ENCODE peak calls at places on chromosomes 13 and 19, in nine cellular contexts. One of them, this sample, is unnamed.

GRCh38 chr13:48487968-48488367 is 44.9 kb downstream of the RCBTB2 start:
- DNase-seq in HT1080: no peak
- DNase-seq in HAP-1: no peak
- DNase-seq in activated T-helper 1 cell treated with anti-CD3 and anti-CD28 coated beads, Interleukin-12 subunit alpha, Interleukin-12 subunit beta, Interleukin-2, Interleukin-4 antibody, amounts not matched to agents 30 ng/mL and 10 ng/mL and 1 ng/mL, durations not matched to agents 14 hours and 24 hours and 36 hours: no peak
- DNase-seq in tibial nerve: no peak
- DNase-seq in T-helper 9 cell: no peak
- DNase-seq in activated CD4-positive, CD25-positive, alpha-beta regulatory T cell: no peak
- DNase-seq in stimulated activated CD8-positive, alpha-beta memory T cell treated with anti-CD3 and anti-CD28 coated beads, Interleukin-2, amount 100 ng/mL, for 48 hours: no peak
- DNase-seq in posterior cingulate gyrus: no peak
- DNase-seq in this sample: no peak

GRCh38 chr19:49129238-49129583 is 9.9 kb downstream of the PPFIA3 start:
- DNase-seq in HT1080: no peak
- DNase-seq in HAP-1: no peak
- DNase-seq in activated T-helper 1 cell treated with anti-CD3 and anti-CD28 coated beads, Interleukin-12 subunit alpha, Interleukin-12 subunit beta, Interleukin-2, Interleukin-4 antibody, amounts not matched to agents 30 ng/mL and 10 ng/mL and 1 ng/mL, durations not matched to agents 14 hours and 24 hours and 36 hours: no peak
- DNase-seq in tibial nerve: no peak
- DNase-seq in T-helper 9 cell: no peak
- DNase-seq in activated CD4-positive, CD25-positive, alpha-beta regulatory T cell: no peak
- DNase-seq in stimulated activated CD8-positive, alpha-beta memory T cell treated with anti-CD3 and anti-CD28 coated beads, Interleukin-2, amount 100 ng/mL, for 48 hours: no peak
- DNase-seq in posterior cingulate gyrus: no peak
- DNase-seq in this sample: no peak

GRCh38 chr13:105936816-105937215 is 598.6 kb downstream of the EFNB2 start:
- DNase-seq in HT1080: no peak
- DNase-seq in HAP-1: no peak
- DNase-seq in activated T-helper 1 cell treated with anti-CD3 and anti-CD28 coated beads, Interleukin-12 subunit alpha, Interleukin-12 subunit beta, Interleukin-2, Interleukin-4 antibody, amounts not matched to agents 30 ng/mL and 10 ng/mL and 1 ng/mL, durations not matched to agents 14 hours and 24 hours and 36 hours: no peak
- DNase-seq in tibial nerve: no peak
- DNase-seq in T-helper 9 cell: no peak
- DNase-seq in activated CD4-positive, CD25-positive, alpha-beta regulatory T cell: no peak
- DNase-seq in stimulated activated CD8-positive, alpha-beta memory T cell treated with anti-CD3 and anti-CD28 coated beads, Interleukin-2, amount 100 ng/mL, for 48 hours: no peak
- DNase-seq in posterior cingulate gyrus: no peak
- DNase-seq in this sample: no peak

GRCh38 chr19:6032381-6032780 is 54.4 kb upstream of the RANBP3 start:
- DNase-seq in HT1080: no peak
- DNase-seq in HAP-1: no peak
- DNase-seq in activated T-helper 1 cell treated with anti-CD3 and anti-CD28 coated beads, Interleukin-12 subunit alpha, Interleukin-12 subunit beta, Interleukin-2, Interleukin-4 antibody, amounts not matched to agents 30 ng/mL and 10 ng/mL and 1 ng/mL, durations not matched to agents 14 hours and 24 hours and 36 hours: no peak
- DNase-seq in tibial nerve: no peak
- DNase-seq in T-helper 9 cell: no peak
- DNase-seq in activated CD4-positive, CD25-positive, alpha-beta regulatory T cell: no peak
- DNase-seq in stimulated activated CD8-positive, alpha-beta memory T cell treated with anti-CD3 and anti-CD28 coated beads, Interleukin-2, amount 100 ng/mL, for 48 hours: no peak
- DNase-seq in posterior cingulate gyrus: no peak
- DNase-seq in this sample: no peak

GRCh38 chr19:7004313-7004931 is 16.8 kb downstream of the MBD3L2B start:
- DNase-seq in HT1080: no peak
- DNase-seq in HAP-1: peak
- DNase-seq in activated T-helper 1 cell treated with anti-CD3 and anti-CD28 coated beads, Interleukin-12 subunit alpha, Interleukin-12 subunit beta, Interleukin-2, Interleukin-4 antibody, amounts not matched to agents 30 ng/mL and 10 ng/mL and 1 ng/mL, durations not matched to agents 14 hours and 24 hours and 36 hours: no peak
- DNase-seq in tibial nerve: no peak
- DNase-seq in T-helper 9 cell: no peak
- DNase-seq in activated CD4-positive, CD25-positive, alpha-beta regulatory T cell: no peak
- DNase-seq in stimulated activated CD8-positive, alpha-beta memory T cell treated with anti-CD3 and anti-CD28 coated beads, Interleukin-2, amount 100 ng/mL, for 48 hours: no peak
- DNase-seq in posterior cingulate gyrus: no peak
- DNase-seq in this sample: peak

GRCh38 chr13:79432086-79432485 is 26.0 kb upstream of the RBM26 start:
- DNase-seq in HT1080: no peak
- DNase-seq in HAP-1: no peak
- DNase-seq in activated T-helper 1 cell treated with anti-CD3 and anti-CD28 coated beads, Interleukin-12 subunit alpha, Interleukin-12 subunit beta, Interleukin-2, Interleukin-4 antibody, amounts not matched to agents 30 ng/mL and 10 ng/mL and 1 ng/mL, durations not matched to agents 14 hours and 24 hours and 36 hours: no peak
- DNase-seq in tibial nerve: no peak
- DNase-seq in T-helper 9 cell: no peak
- DNase-seq in activated CD4-positive, CD25-positive, alpha-beta regulatory T cell: no peak
- DNase-seq in stimulated activated CD8-positive, alpha-beta memory T cell treated with anti-CD3 and anti-CD28 coated beads, Interleukin-2, amount 100 ng/mL, for 48 hours: no peak
- DNase-seq in posterior cingulate gyrus: no peak
- DNase-seq in this sample: no peak

GRCh38 chr13:44015808-44016207 is 136.1 kb downstream of the LACC1 start:
- DNase-seq in HT1080: no peak
- DNase-seq in HAP-1: no peak
- DNase-seq in activated T-helper 1 cell treated with anti-CD3 and anti-CD28 coated beads, Interleukin-12 subunit alpha, Interleukin-12 subunit beta, Interleukin-2, Interleukin-4 antibody, amounts not matched to agents 30 ng/mL and 10 ng/mL and 1 ng/mL, durations not matched to agents 14 hours and 24 hours and 36 hours: no peak
- DNase-seq in tibial nerve: no peak
- DNase-seq in T-helper 9 cell: no peak
- DNase-seq in activated CD4-positive, CD25-positive, alpha-beta regulatory T cell: no peak
- DNase-seq in stimulated activated CD8-positive, alpha-beta memory T cell treated with anti-CD3 and anti-CD28 coated beads, Interleukin-2, amount 100 ng/mL, for 48 hours: no peak
- DNase-seq in posterior cingulate gyrus: no peak
- DNase-seq in this sample: peak

GRCh38 chr13:111666377-111666776 is 345.9 kb downstream of the TEX29 start:
- DNase-seq in HT1080: no peak
- DNase-seq in HAP-1: no peak
- DNase-seq in activated T-helper 1 cell treated with anti-CD3 and anti-CD28 coated beads, Interleukin-12 subunit alpha, Interleukin-12 subunit beta, Interleukin-2, Interleukin-4 antibody, amounts not matched to agents 30 ng/mL and 10 ng/mL and 1 ng/mL, durations not matched to agents 14 hours and 24 hours and 36 hours: no peak
- DNase-seq in tibial nerve: no peak
- DNase-seq in T-helper 9 cell: no peak
- DNase-seq in activated CD4-positive, CD25-positive, alpha-beta regulatory T cell: no peak
- DNase-seq in stimulated activated CD8-positive, alpha-beta memory T cell treated with anti-CD3 and anti-CD28 coated beads, Interleukin-2, amount 100 ng/mL, for 48 hours: no peak
- DNase-seq in posterior cingulate gyrus: no peak
- DNase-seq in this sample: no peak

GRCh38 chr19:14449321-14449720 is 16.2 kb downstream of the PKN1 start:
- DNase-seq in HT1080: no peak
- DNase-seq in HAP-1: no peak
- DNase-seq in activated T-helper 1 cell treated with anti-CD3 and anti-CD28 coated beads, Interleukin-12 subunit alpha, Interleukin-12 subunit beta, Interleukin-2, Interleukin-4 antibody, amounts not matched to agents 30 ng/mL and 10 ng/mL and 1 ng/mL, durations not matched to agents 14 hours and 24 hours and 36 hours: no peak
- DNase-seq in tibial nerve: no peak
- DNase-seq in T-helper 9 cell: no peak
- DNase-seq in activated CD4-positive, CD25-positive, alpha-beta regulatory T cell: no peak
- DNase-seq in stimulated activated CD8-positive, alpha-beta memory T cell treated with anti-CD3 and anti-CD28 coated beads, Interleukin-2, amount 100 ng/mL, for 48 hours: no peak
- DNase-seq in posterior cingulate gyrus: no peak
- DNase-seq in this sample: no peak

GRCh38 chr19:4338441-4339350 is at the start of gene STAP2:
- DNase-seq in HT1080: no peak
- DNase-seq in HAP-1: no peak
- DNase-seq in activated T-helper 1 cell treated with anti-CD3 and anti-CD28 coated beads, Interleukin-12 subunit alpha, Interleukin-12 subunit beta, Interleukin-2, Interleukin-4 antibody, amounts not matched to agents 30 ng/mL and 10 ng/mL and 1 ng/mL, durations not matched to agents 14 hours and 24 hours and 36 hours: no peak
- DNase-seq in tibial nerve: no peak
- DNase-seq in T-helper 9 cell: no peak
- DNase-seq in activated CD4-positive, CD25-positive, alpha-beta regulatory T cell: no peak
- DNase-seq in stimulated activated CD8-positive, alpha-beta memory T cell treated with anti-CD3 and anti-CD28 coated beads, Interleukin-2, amount 100 ng/mL, for 48 hours: no peak
- DNase-seq in posterior cingulate gyrus: no peak
- DNase-seq in this sample: peak

GRCh38 chr19:12043752-12044422 is 8.4 kb upstream of the ZNF433 start:
- DNase-seq in HT1080: no peak
- DNase-seq in HAP-1: no peak
- DNase-seq in activated T-helper 1 cell treated with anti-CD3 and anti-CD28 coated beads, Interleukin-12 subunit alpha, Interleukin-12 subunit beta, Interleukin-2, Interleukin-4 antibody, amounts not matched to agents 30 ng/mL and 10 ng/mL and 1 ng/mL, durations not matched to agents 14 hours and 24 hours and 36 hours: no peak
- DNase-seq in tibial nerve: no peak
- DNase-seq in T-helper 9 cell: no peak
- DNase-seq in activated CD4-positive, CD25-positive, alpha-beta regulatory T cell: no peak
- DNase-seq in stimulated activated CD8-positive, alpha-beta memory T cell treated with anti-CD3 and anti-CD28 coated beads, Interleukin-2, amount 100 ng/mL, for 48 hours: no peak
- DNase-seq in posterior cingulate gyrus: no peak
- DNase-seq in this sample: no peak

GRCh38 chr19:41298327-41298964 is 11.5 kb upstream of the CCDC97 start:
- DNase-seq in HT1080: peak
- DNase-seq in HAP-1: no peak
- DNase-seq in activated T-helper 1 cell treated with anti-CD3 and anti-CD28 coated beads, Interleukin-12 subunit alpha, Interleukin-12 subunit beta, Interleukin-2, Interleukin-4 antibody, amounts not matched to agents 30 ng/mL and 10 ng/mL and 1 ng/mL, durations not matched to agents 14 hours and 24 hours and 36 hours: no peak
- DNase-seq in tibial nerve: peak
- DNase-seq in T-helper 9 cell: peak
- DNase-seq in activated CD4-positive, CD25-positive, alpha-beta regulatory T cell: no peak
- DNase-seq in stimulated activated CD8-positive, alpha-beta memory T cell treated with anti-CD3 and anti-CD28 coated beads, Interleukin-2, amount 100 ng/mL, for 48 hours: no peak
- DNase-seq in posterior cingulate gyrus: no peak
- DNase-seq in this sample: peak

GRCh38 chr19:40762754-40763153 is 11.8 kb downstream of the SNRPA start:
- DNase-seq in HT1080: no peak
- DNase-seq in HAP-1: no peak
- DNase-seq in activated T-helper 1 cell treated with anti-CD3 and anti-CD28 coated beads, Interleukin-12 subunit alpha, Interleukin-12 subunit beta, Interleukin-2, Interleukin-4 antibody, amounts not matched to agents 30 ng/mL and 10 ng/mL and 1 ng/mL, durations not matched to agents 14 hours and 24 hours and 36 hours: no peak
- DNase-seq in tibial nerve: no peak
- DNase-seq in T-helper 9 cell: no peak
- DNase-seq in activated CD4-positive, CD25-positive, alpha-beta regulatory T cell: no peak
- DNase-seq in stimulated activated CD8-positive, alpha-beta memory T cell treated with anti-CD3 and anti-CD28 coated beads, Interleukin-2, amount 100 ng/mL, for 48 hours: no peak
- DNase-seq in posterior cingulate gyrus: no peak
- DNase-seq in this sample: no peak

GRCh38 chr19:48568345-48568886 is 16.4 kb downstream of the SULT2B1 start:
- DNase-seq in HT1080: peak
- DNase-seq in HAP-1: no peak
- DNase-seq in activated T-helper 1 cell treated with anti-CD3 and anti-CD28 coated beads, Interleukin-12 subunit alpha, Interleukin-12 subunit beta, Interleukin-2, Interleukin-4 antibody, amounts not matched to agents 30 ng/mL and 10 ng/mL and 1 ng/mL, durations not matched to agents 14 hours and 24 hours and 36 hours: no peak
- DNase-seq in tibial nerve: peak
- DNase-seq in T-helper 9 cell: no peak
- DNase-seq in activated CD4-positive, CD25-positive, alpha-beta regulatory T cell: no peak
- DNase-seq in stimulated activated CD8-positive, alpha-beta memory T cell treated with anti-CD3 and anti-CD28 coated beads, Interleukin-2, amount 100 ng/mL, for 48 hours: no peak
- DNase-seq in posterior cingulate gyrus: peak
- DNase-seq in this sample: peak

GRCh38 chr19:51194527-51195315 is 30.2 kb upstream of the CD33 start:
- DNase-seq in HT1080: peak
- DNase-seq in HAP-1: no peak
- DNase-seq in activated T-helper 1 cell treated with anti-CD3 and anti-CD28 coated beads, Interleukin-12 subunit alpha, Interleukin-12 subunit beta, Interleukin-2, Interleukin-4 antibody, amounts not matched to agents 30 ng/mL and 10 ng/mL and 1 ng/mL, durations not matched to agents 14 hours and 24 hours and 36 hours: no peak
- DNase-seq in tibial nerve: no peak
- DNase-seq in T-helper 9 cell: no peak
- DNase-seq in activated CD4-positive, CD25-positive, alpha-beta regulatory T cell: no peak
- DNase-seq in stimulated activated CD8-positive, alpha-beta memory T cell treated with anti-CD3 and anti-CD28 coated beads, Interleukin-2, amount 100 ng/mL, for 48 hours: no peak
- DNase-seq in posterior cingulate gyrus: no peak
- DNase-seq in this sample: no peak

GRCh38 chr19:13951043-13951442 is 1.3 kb upstream of the DCAF15 start:
- DNase-seq in HT1080: no peak
- DNase-seq in HAP-1: no peak
- DNase-seq in activated T-helper 1 cell treated with anti-CD3 and anti-CD28 coated beads, Interleukin-12 subunit alpha, Interleukin-12 subunit beta, Interleukin-2, Interleukin-4 antibody, amounts not matched to agents 30 ng/mL and 10 ng/mL and 1 ng/mL, durations not matched to agents 14 hours and 24 hours and 36 hours: no peak
- DNase-seq in tibial nerve: no peak
- DNase-seq in T-helper 9 cell: no peak
- DNase-seq in activated CD4-positive, CD25-positive, alpha-beta regulatory T cell: no peak
- DNase-seq in stimulated activated CD8-positive, alpha-beta memory T cell treated with anti-CD3 and anti-CD28 coated beads, Interleukin-2, amount 100 ng/mL, for 48 hours: no peak
- DNase-seq in posterior cingulate gyrus: no peak
- DNase-seq in this sample: no peak

GRCh38 chr19:18496167-18496979 is 25.5 kb downstream of the ELL start:
- DNase-seq in HT1080: peak
- DNase-seq in HAP-1: no peak
- DNase-seq in activated T-helper 1 cell treated with anti-CD3 and anti-CD28 coated beads, Interleukin-12 subunit alpha, Interleukin-12 subunit beta, Interleukin-2, Interleukin-4 antibody, amounts not matched to agents 30 ng/mL and 10 ng/mL and 1 ng/mL, durations not matched to agents 14 hours and 24 hours and 36 hours: peak
- DNase-seq in tibial nerve: no peak
- DNase-seq in T-helper 9 cell: peak
- DNase-seq in activated CD4-positive, CD25-positive, alpha-beta regulatory T cell: peak
- DNase-seq in stimulated activated CD8-positive, alpha-beta memory T cell treated with anti-CD3 and anti-CD28 coated beads, Interleukin-2, amount 100 ng/mL, for 48 hours: peak
- DNase-seq in posterior cingulate gyrus: no peak
- DNase-seq in this sample: peak

GRCh38 chr19:40162104-40162503 is 29.1 kb upstream of the MAP3K10 start:
- DNase-seq in HT1080: no peak
- DNase-seq in HAP-1: no peak
- DNase-seq in activated T-helper 1 cell treated with anti-CD3 and anti-CD28 coated beads, Interleukin-12 subunit alpha, Interleukin-12 subunit beta, Interleukin-2, Interleukin-4 antibody, amounts not matched to agents 30 ng/mL and 10 ng/mL and 1 ng/mL, durations not matched to agents 14 hours and 24 hours and 36 hours: no peak
- DNase-seq in tibial nerve: no peak
- DNase-seq in T-helper 9 cell: no peak
- DNase-seq in activated CD4-positive, CD25-positive, alpha-beta regulatory T cell: no peak
- DNase-seq in stimulated activated CD8-positive, alpha-beta memory T cell treated with anti-CD3 and anti-CD28 coated beads, Interleukin-2, amount 100 ng/mL, for 48 hours: no peak
- DNase-seq in posterior cingulate gyrus: no peak
- DNase-seq in this sample: no peak

GRCh38 chr13:86757236-86757978 is 913.8 kb upstream of the SLITRK5 start:
- DNase-seq in HT1080: peak
- DNase-seq in HAP-1: no peak
- DNase-seq in activated T-helper 1 cell treated with anti-CD3 and anti-CD28 coated beads, Interleukin-12 subunit alpha, Interleukin-12 subunit beta, Interleukin-2, Interleukin-4 antibody, amounts not matched to agents 30 ng/mL and 10 ng/mL and 1 ng/mL, durations not matched to agents 14 hours and 24 hours and 36 hours: no peak
- DNase-seq in tibial nerve: no peak
- DNase-seq in T-helper 9 cell: peak
- DNase-seq in activated CD4-positive, CD25-positive, alpha-beta regulatory T cell: no peak
- DNase-seq in stimulated activated CD8-positive, alpha-beta memory T cell treated with anti-CD3 and anti-CD28 coated beads, Interleukin-2, amount 100 ng/mL, for 48 hours: no peak
- DNase-seq in posterior cingulate gyrus: no peak
- DNase-seq in this sample: peak

GRCh38 chr13:30038884-30039283 is 188.5 kb upstream of the UBL3 start:
- DNase-seq in HT1080: no peak
- DNase-seq in HAP-1: peak
- DNase-seq in activated T-helper 1 cell treated with anti-CD3 and anti-CD28 coated beads, Interleukin-12 subunit alpha, Interleukin-12 subunit beta, Interleukin-2, Interleukin-4 antibody, amounts not matched to agents 30 ng/mL and 10 ng/mL and 1 ng/mL, durations not matched to agents 14 hours and 24 hours and 36 hours: no peak
- DNase-seq in tibial nerve: no peak
- DNase-seq in T-helper 9 cell: no peak
- DNase-seq in activated CD4-positive, CD25-positive, alpha-beta regulatory T cell: no peak
- DNase-seq in stimulated activated CD8-positive, alpha-beta memory T cell treated with anti-CD3 and anti-CD28 coated beads, Interleukin-2, amount 100 ng/mL, for 48 hours: no peak
- DNase-seq in posterior cingulate gyrus: no peak
- DNase-seq in this sample: no peak

GRCh38 chr13:110897521-110897920 is 17.3 kb downstream of the ANKRD10 start:
- DNase-seq in HT1080: no peak
- DNase-seq in HAP-1: no peak
- DNase-seq in activated T-helper 1 cell treated with anti-CD3 and anti-CD28 coated beads, Interleukin-12 subunit alpha, Interleukin-12 subunit beta, Interleukin-2, Interleukin-4 antibody, amounts not matched to agents 30 ng/mL and 10 ng/mL and 1 ng/mL, durations not matched to agents 14 hours and 24 hours and 36 hours: no peak
- DNase-seq in tibial nerve: no peak
- DNase-seq in T-helper 9 cell: no peak
- DNase-seq in activated CD4-positive, CD25-positive, alpha-beta regulatory T cell: no peak
- DNase-seq in stimulated activated CD8-positive, alpha-beta memory T cell treated with anti-CD3 and anti-CD28 coated beads, Interleukin-2, amount 100 ng/mL, for 48 hours: no peak
- DNase-seq in posterior cingulate gyrus: no peak
- DNase-seq in this sample: no peak

GRCh38 chr19:35449347-35450043 is 1.4 kb downstream of the FFAR2 start:
- DNase-seq in HT1080: no peak
- DNase-seq in HAP-1: no peak
- DNase-seq in activated T-helper 1 cell treated with anti-CD3 and anti-CD28 coated beads, Interleukin-12 subunit alpha, Interleukin-12 subunit beta, Interleukin-2, Interleukin-4 antibody, amounts not matched to agents 30 ng/mL and 10 ng/mL and 1 ng/mL, durations not matched to agents 14 hours and 24 hours and 36 hours: no peak
- DNase-seq in tibial nerve: no peak
- DNase-seq in T-helper 9 cell: no peak
- DNase-seq in activated CD4-positive, CD25-positive, alpha-beta regulatory T cell: no peak
- DNase-seq in stimulated activated CD8-positive, alpha-beta memory T cell treated with anti-CD3 and anti-CD28 coated beads, Interleukin-2, amount 100 ng/mL, for 48 hours: no peak
- DNase-seq in posterior cingulate gyrus: no peak
- DNase-seq in this sample: peak

GRCh38 chr13:83895994-83896580 is 13.8 kb upstream of the SLITRK1 start:
- DNase-seq in HT1080: peak
- DNase-seq in HAP-1: no peak
- DNase-seq in activated T-helper 1 cell treated with anti-CD3 and anti-CD28 coated beads, Interleukin-12 subunit alpha, Interleukin-12 subunit beta, Interleukin-2, Interleukin-4 antibody, amounts not matched to agents 30 ng/mL and 10 ng/mL and 1 ng/mL, durations not matched to agents 14 hours and 24 hours and 36 hours: no peak
- DNase-seq in tibial nerve: no peak
- DNase-seq in T-helper 9 cell: no peak
- DNase-seq in activated CD4-positive, CD25-positive, alpha-beta regulatory T cell: no peak
- DNase-seq in stimulated activated CD8-positive, alpha-beta memory T cell treated with anti-CD3 and anti-CD28 coated beads, Interleukin-2, amount 100 ng/mL, for 48 hours: no peak
- DNase-seq in posterior cingulate gyrus: no peak
- DNase-seq in this sample: no peak

GRCh38 chr19:42316223-42317211 is 3.4 kb downstream of the TMEM145 start:
- DNase-seq in HT1080: peak
- DNase-seq in HAP-1: no peak
- DNase-seq in activated T-helper 1 cell treated with anti-CD3 and anti-CD28 coated beads, Interleukin-12 subunit alpha, Interleukin-12 subunit beta, Interleukin-2, Interleukin-4 antibody, amounts not matched to agents 30 ng/mL and 10 ng/mL and 1 ng/mL, durations not matched to agents 14 hours and 24 hours and 36 hours: no peak
- DNase-seq in tibial nerve: no peak
- DNase-seq in T-helper 9 cell: no peak
- DNase-seq in activated CD4-positive, CD25-positive, alpha-beta regulatory T cell: no peak
- DNase-seq in stimulated activated CD8-positive, alpha-beta memory T cell treated with anti-CD3 and anti-CD28 coated beads, Interleukin-2, amount 100 ng/mL, for 48 hours: no peak
- DNase-seq in posterior cingulate gyrus: no peak
- DNase-seq in this sample: no peak

GRCh38 chr13:47598340-47598911 is 402.6 kb downstream of the SUCLA2 start:
- DNase-seq in HT1080: no peak
- DNase-seq in HAP-1: peak
- DNase-seq in activated T-helper 1 cell treated with anti-CD3 and anti-CD28 coated beads, Interleukin-12 subunit alpha, Interleukin-12 subunit beta, Interleukin-2, Interleukin-4 antibody, amounts not matched to agents 30 ng/mL and 10 ng/mL and 1 ng/mL, durations not matched to agents 14 hours and 24 hours and 36 hours: no peak
- DNase-seq in tibial nerve: no peak
- DNase-seq in T-helper 9 cell: no peak
- DNase-seq in activated CD4-positive, CD25-positive, alpha-beta regulatory T cell: no peak
- DNase-seq in stimulated activated CD8-positive, alpha-beta memory T cell treated with anti-CD3 and anti-CD28 coated beads, Interleukin-2, amount 100 ng/mL, for 48 hours: no peak
- DNase-seq in posterior cingulate gyrus: no peak
- DNase-seq in this sample: no peak

GRCh38 chr13:46728777-46729176 is 68.2 kb downstream of the ESD start:
- DNase-seq in HT1080: peak
- DNase-seq in HAP-1: no peak
- DNase-seq in activated T-helper 1 cell treated with anti-CD3 and anti-CD28 coated beads, Interleukin-12 subunit alpha, Interleukin-12 subunit beta, Interleukin-2, Interleukin-4 antibody, amounts not matched to agents 30 ng/mL and 10 ng/mL and 1 ng/mL, durations not matched to agents 14 hours and 24 hours and 36 hours: no peak
- DNase-seq in tibial nerve: no peak
- DNase-seq in T-helper 9 cell: no peak
- DNase-seq in activated CD4-positive, CD25-positive, alpha-beta regulatory T cell: no peak
- DNase-seq in stimulated activated CD8-positive, alpha-beta memory T cell treated with anti-CD3 and anti-CD28 coated beads, Interleukin-2, amount 100 ng/mL, for 48 hours: peak
- DNase-seq in posterior cingulate gyrus: no peak
- DNase-seq in this sample: no peak

GRCh38 chr19:996051-996838 is 4.0 kb upstream of the GRIN3B start:
- DNase-seq in HT1080: no peak
- DNase-seq in HAP-1: peak
- DNase-seq in activated T-helper 1 cell treated with anti-CD3 and anti-CD28 coated beads, Interleukin-12 subunit alpha, Interleukin-12 subunit beta, Interleukin-2, Interleukin-4 antibody, amounts not matched to agents 30 ng/mL and 10 ng/mL and 1 ng/mL, durations not matched to agents 14 hours and 24 hours and 36 hours: peak
- DNase-seq in tibial nerve: no peak
- DNase-seq in T-helper 9 cell: peak
- DNase-seq in activated CD4-positive, CD25-positive, alpha-beta regulatory T cell: no peak
- DNase-seq in stimulated activated CD8-positive, alpha-beta memory T cell treated with anti-CD3 and anti-CD28 coated beads, Interleukin-2, amount 100 ng/mL, for 48 hours: peak
- DNase-seq in posterior cingulate gyrus: no peak
- DNase-seq in this sample: peak

GRCh38 chr19:23409392-23410048 is 14.2 kb upstream of the ZNF91 start:
- DNase-seq in HT1080: no peak
- DNase-seq in HAP-1: no peak
- DNase-seq in activated T-helper 1 cell treated with anti-CD3 and anti-CD28 coated beads, Interleukin-12 subunit alpha, Interleukin-12 subunit beta, Interleukin-2, Interleukin-4 antibody, amounts not matched to agents 30 ng/mL and 10 ng/mL and 1 ng/mL, durations not matched to agents 14 hours and 24 hours and 36 hours: no peak
- DNase-seq in tibial nerve: no peak
- DNase-seq in T-helper 9 cell: no peak
- DNase-seq in activated CD4-positive, CD25-positive, alpha-beta regulatory T cell: no peak
- DNase-seq in stimulated activated CD8-positive, alpha-beta memory T cell treated with anti-CD3 and anti-CD28 coated beads, Interleukin-2, amount 100 ng/mL, for 48 hours: no peak
- DNase-seq in posterior cingulate gyrus: no peak
- DNase-seq in this sample: peak

GRCh38 chr19:51368366-51369282 is at the start of gene CLDND2:
- DNase-seq in HT1080: no peak
- DNase-seq in HAP-1: no peak
- DNase-seq in activated T-helper 1 cell treated with anti-CD3 and anti-CD28 coated beads, Interleukin-12 subunit alpha, Interleukin-12 subunit beta, Interleukin-2, Interleukin-4 antibody, amounts not matched to agents 30 ng/mL and 10 ng/mL and 1 ng/mL, durations not matched to agents 14 hours and 24 hours and 36 hours: no peak
- DNase-seq in tibial nerve: no peak
- DNase-seq in T-helper 9 cell: no peak
- DNase-seq in activated CD4-positive, CD25-positive, alpha-beta regulatory T cell: no peak
- DNase-seq in stimulated activated CD8-positive, alpha-beta memory T cell treated with anti-CD3 and anti-CD28 coated beads, Interleukin-2, amount 100 ng/mL, for 48 hours: no peak
- DNase-seq in posterior cingulate gyrus: no peak
- DNase-seq in this sample: no peak

GRCh38 chr19:51697169-51697776 is 4.1 kb downstream of the SPACA6 start:
- DNase-seq in HT1080: no peak
- DNase-seq in HAP-1: no peak
- DNase-seq in activated T-helper 1 cell treated with anti-CD3 and anti-CD28 coated beads, Interleukin-12 subunit alpha, Interleukin-12 subunit beta, Interleukin-2, Interleukin-4 antibody, amounts not matched to agents 30 ng/mL and 10 ng/mL and 1 ng/mL, durations not matched to agents 14 hours and 24 hours and 36 hours: no peak
- DNase-seq in tibial nerve: no peak
- DNase-seq in T-helper 9 cell: no peak
- DNase-seq in activated CD4-positive, CD25-positive, alpha-beta regulatory T cell: no peak
- DNase-seq in stimulated activated CD8-positive, alpha-beta memory T cell treated with anti-CD3 and anti-CD28 coated beads, Interleukin-2, amount 100 ng/mL, for 48 hours: no peak
- DNase-seq in posterior cingulate gyrus: no peak
- DNase-seq in this sample: no peak

GRCh38 chr13:113771709-113772331 is 12.8 kb downstream of the TMEM255B start:
- DNase-seq in HT1080: peak
- DNase-seq in HAP-1: no peak
- DNase-seq in activated T-helper 1 cell treated with anti-CD3 and anti-CD28 coated beads, Interleukin-12 subunit alpha, Interleukin-12 subunit beta, Interleukin-2, Interleukin-4 antibody, amounts not matched to agents 30 ng/mL and 10 ng/mL and 1 ng/mL, durations not matched to agents 14 hours and 24 hours and 36 hours: no peak
- DNase-seq in tibial nerve: no peak
- DNase-seq in T-helper 9 cell: no peak
- DNase-seq in activated CD4-positive, CD25-positive, alpha-beta regulatory T cell: no peak
- DNase-seq in stimulated activated CD8-positive, alpha-beta memory T cell treated with anti-CD3 and anti-CD28 coated beads, Interleukin-2, amount 100 ng/mL, for 48 hours: no peak
- DNase-seq in posterior cingulate gyrus: no peak
- DNase-seq in this sample: no peak